ENCODE peak calls at places on chromosome 16, in eight cellular contexts. P, N, G, T, V, D, O and A are unnamed samples.

GRCh38 chr16:4244254-4244812 is 2.5 kb upstream of the SRL start:
- DNase-seq in P (no peak), N (no peak), G (peak; percentile 32), T (peak; percentile 99), V (no peak), D (peak; percentile 72), O (no peak), A (no peak)

GRCh38 chr16:54750249-54750648 is 180.4 kb upstream of the IRX5 start:
- DNase-seq in P (no peak), N (no peak), G (no peak), T (no peak), V (no peak), D (no peak), O (no peak), A (no peak)

GRCh38 chr16:88516666-88517065 is 53.5 kb upstream of the ZC3H18 start:
- DNase-seq in P (no peak), N (no peak), G (no peak), T (no peak), V (no peak), D (no peak), O (no peak), A (no peak)

GRCh38 chr16:28495098-28495793 is 803 bp downstream of the APOBR start:
- DNase-seq in P (no peak), N (no peak), G (no peak), T (no peak), V (no peak), D (no peak), O (no peak), A (no peak)

GRCh38 chr16:2515180-2515803 is 1.5 kb downstream of the ATP6V0C start:
- DNase-seq in P (no peak), N (no peak), G (no peak), T (no peak), V (no peak), D (no peak), O (peak; percentile 76), A (no peak)

GRCh38 chr16:82364690-82365089 is 194.7 kb upstream of the MPHOSPH6 start:
- DNase-seq in P (no peak), N (no peak), G (no peak), T (no peak), V (no peak), D (no peak), O (no peak), A (no peak)

GRCh38 chr16:25079637-25080375 is 31.7 kb upstream of the LCMT1 start:
- DNase-seq in P (no peak), N (no peak), G (no peak), T (no peak), V (no peak), D (no peak), O (no peak), A (no peak)

GRCh38 chr16:67278773-67279295 is 498 bp upstream of the PLEKHG4 start:
- DNase-seq in P (no peak), N (peak; percentile 17), G (no peak), T (peak; percentile 47), V (peak; percentile 78), D (peak; percentile 74), O (peak; percentile 82), A (peak; percentile 45)

GRCh38 chr16:23509763-23510153 is 536 bp downstream of the GGA2 start:
- DNase-seq in P (no peak), N (no peak), G (no peak), T (peak; percentile 47), V (no peak), D (peak; percentile 69), O (peak; percentile 77), A (no peak)

GRCh38 chr16:85199069-85199725 is 86.9 kb upstream of the CIBAR2 start:
- DNase-seq in P (no peak), N (no peak), G (no peak), T (no peak), V (no peak), D (no peak), O (no peak), A (no peak)

GRCh38 chr16:23119570-23119969 is 29.7 kb downstream of the USP31 start:
- DNase-seq in P (no peak), N (no peak), G (no peak), T (no peak), V (no peak), D (no peak), O (no peak), A (no peak)

GRCh38 chr16:64182985-64183384 is 938.9 kb downstream of the CDH11 start:
- DNase-seq in P (no peak), N (no peak), G (no peak), T (no peak), V (no peak), D (no peak), O (no peak), A (no peak)

GRCh38 chr16:69240336-69240735 is 53.4 kb downstream of the SNTB2 start:
- DNase-seq in P (no peak), N (no peak), G (no peak), T (no peak), V (no peak), D (no peak), O (no peak), A (no peak)

GRCh38 chr16:50473375-50473945 is 74.7 kb upstream of the NKD1 start:
- DNase-seq in P (no peak), N (no peak), G (no peak), T (peak; percentile 11), V (peak; percentile 45), D (peak; percentile 33), O (no peak), A (no peak)

GRCh38 chr16:84292032-84292431 is 2.6 kb upstream of the WFDC1 start:
- DNase-seq in P (no peak), N (no peak), G (peak; percentile 46), T (no peak), V (no peak), D (peak; percentile 95), O (no peak), A (no peak)

GRCh38 chr16:2273484-2273883 is 5.6 kb upstream of the RNPS1 start:
- DNase-seq in P (no peak), N (no peak), G (no peak), T (no peak), V (no peak), D (no peak), O (no peak), A (no peak)

GRCh38 chr16:71344315-71344905 is 14.1 kb upstream of the CALB2 start:
- DNase-seq in P (no peak), N (no peak), G (no peak), T (peak; percentile 36), V (no peak), D (peak; percentile 39), O (no peak), A (no peak)

GRCh38 chr16:82152192-82152591 is 17.8 kb downstream of the MPHOSPH6 start:
- DNase-seq in P (no peak), N (no peak), G (no peak), T (no peak), V (no peak), D (no peak), O (no peak), A (no peak)

GRCh38 chr16:82761236-82761635 is 134.5 kb downstream of the CDH13 start:
- DNase-seq in P (peak; percentile 90), N (no peak), G (no peak), T (no peak), V (no peak), D (no peak), O (peak; percentile 73), A (no peak)

GRCh38 chr16:82756283-82756599 is 129.5 kb downstream of the CDH13 start:
- DNase-seq in P (no peak), N (no peak), G (no peak), T (no peak), V (no peak), D (no peak), O (no peak), A (no peak)

GRCh38 chr16:55329791-55330190 is 5.8 kb downstream of the IRX6 start:
- DNase-seq in P (no peak), N (no peak), G (no peak), T (no peak), V (no peak), D (no peak), O (no peak), A (no peak)

GRCh38 chr16:48000622-48001021 is 155.2 kb downstream of the ABCC12 start:
- DNase-seq in P (no peak), N (no peak), G (no peak), T (no peak), V (no peak), D (no peak), O (no peak), A (no peak)

GRCh38 chr16:58417035-58417434 is 24.8 kb downstream of the GINS3 start:
- DNase-seq in P (no peak), N (no peak), G (no peak), T (no peak), V (no peak), D (no peak), O (no peak), A (no peak)

GRCh38 chr16:678858-679807 is 1.1 kb upstream of the STUB1 start:
- DNase-seq in P (no peak), N (no peak), G (no peak), T (peak; percentile 87), V (peak; percentile 54), D (peak; percentile 92), O (peak; percentile 94), A (peak; percentile 32)

GRCh38 chr16:70577256-70577698 is 53.7 kb downstream of the SF3B3 start:
- DNase-seq in P (peak; percentile 74), N (no peak), G (no peak), T (no peak), V (no peak), D (no peak), O (peak; percentile 74), A (no peak)

GRCh38 chr16:46885960-46886763 is 2.0 kb downstream of the GPT2 start:
- DNase-seq in P (no peak), N (no peak), G (no peak), T (no peak), V (no peak), D (peak; percentile 37), O (no peak), A (no peak)

GRCh38 chr16:78407191-78407590 is 307.7 kb downstream of the WWOX start:
- DNase-seq in P (no peak), N (no peak), G (no peak), T (no peak), V (no peak), D (no peak), O (no peak), A (no peak)

GRCh38 chr16:76926595-76926994 is 264.4 kb upstream of the MON1B start:
- DNase-seq in P (no peak), N (no peak), G (no peak), T (no peak), V (no peak), D (no peak), O (no peak), A (no peak)

GRCh38 chr16:23803591-23804123 is 32.1 kb upstream of the PRKCB start:
- DNase-seq in P (no peak), N (peak; percentile 56), G (peak; percentile 16), T (no peak), V (peak; percentile 82), D (peak; percentile 88), O (peak; percentile 71), A (peak; percentile 63)

GRCh38 chr16:83356266-83356665 is 451.5 kb upstream of the HSBP1 start:
- DNase-seq in P (no peak), N (no peak), G (peak; percentile 56), T (peak; percentile 74), V (peak; percentile 37), D (peak; percentile 85), O (no peak), A (no peak)

GRCh38 chr16:55257971-55258613 is 65.9 kb upstream of the IRX6 start:
- DNase-seq in P (no peak), N (no peak), G (no peak), T (no peak), V (peak; percentile 29), D (peak; percentile 23), O (peak; percentile 78), A (peak; percentile 38)

GRCh38 chr16:11256657-11257130 is 690 bp upstream of the SOCS1 start:
- DNase-seq in P (no peak), N (peak; percentile 27), G (no peak), T (peak; percentile 64), V (no peak), D (peak; percentile 73), O (no peak), A (no peak)

GRCh38 chr16:47461598-47462266 is 601 bp downstream of the PHKB start:
- DNase-seq in P (no peak), N (no peak), G (peak; percentile 38), T (peak; percentile 32), V (peak; percentile 35), D (peak; percentile 59), O (no peak), A (no peak)

GRCh38 chr16:57883953-57884654 is 81.8 kb upstream of the KIFC3 start:
- DNase-seq in P (no peak), N (no peak), G (no peak), T (no peak), V (no peak), D (no peak), O (no peak), A (no peak)